ENCODE peak calls at places on chromosomes 6 and 20, in eight cellular contexts. Z is mucosa of descending colon, G is right cardiac atrium, V is lower lobe of right lung, L is adrenal gland, C is Panc1, S is tibial artery, I is fibroblast of pulmonary artery. B is an unnamed sample.

GRCh38 chr6:112298816-112299281 is 44.5 kb upstream of the LAMA4 start:
- DNase-seq in Z (no peak), G (no peak), V (no peak), L (no peak), C (no peak), S (no peak), I (peak), B (no peak)

GRCh38 chr6:43856005-43856765 is 86.2 kb downstream of the VEGFA start:
- DNase-seq in Z (peak), G (no peak), V (peak), L (peak), C (no peak), S (no peak), I (peak), B (no peak)

GRCh38 chr6:76247527-76247926 is 175.1 kb upstream of the IMPG1 start:
- DNase-seq in Z (no peak), G (no peak), V (no peak), L (no peak), C (no peak), S (no peak), I (no peak), B (no peak)

GRCh38 chr6:28537509-28538140 is 11.9 kb downstream of the GPX5 start:
- DNase-seq in Z (no peak), G (no peak), V (no peak), L (no peak), C (peak), S (no peak), I (no peak), B (no peak)

GRCh38 chr6:30883743-30884520 is at the start of gene DDR1:
- DNase-seq in Z (peak), G (peak), V (peak), L (peak), C (no peak), S (peak), I (peak), B (no peak)

GRCh38 chr20:63060057-63060991 is 53.6 kb upstream of the BHLHE23 start:
- DNase-seq in Z (no peak), G (no peak), V (peak), L (peak), C (no peak), S (peak), I (peak), B (no peak)

GRCh38 chr6:1624071-1624847 is 14.5 kb downstream of the FOXC1 start:
- DNase-seq in Z (no peak), G (peak), V (peak), L (no peak), C (no peak), S (peak), I (no peak), B (no peak)

GRCh38 chr6:169224185-169224695 is 29.4 kb downstream of the THBS2 start:
- DNase-seq in Z (no peak), G (peak), V (no peak), L (peak), C (no peak), S (no peak), I (peak), B (no peak)

GRCh38 chr20:5070081-5070480 is 49.7 kb downstream of the PCNA start:
- DNase-seq in Z (no peak), G (no peak), V (no peak), L (no peak), C (no peak), S (peak), I (no peak), B (no peak)

GRCh38 chr6:151051164-151051563 is 185.7 kb downstream of the MTHFD1L start:
- DNase-seq in Z (no peak), G (no peak), V (no peak), L (no peak), C (no peak), S (no peak), I (no peak), B (no peak)

GRCh38 chr6:163404825-163405265 is 9.7 kb upstream of the QKI start:
- DNase-seq in Z (peak), G (peak), V (peak), L (peak), C (no peak), S (peak), I (peak), B (no peak)

GRCh38 chr6:13026557-13026956 is 301.8 kb downstream of the TBC1D7 start:
- DNase-seq in Z (no peak), G (no peak), V (no peak), L (no peak), C (no peak), S (no peak), I (no peak), B (no peak)

GRCh38 chr6:105991561-105992314 is 94.4 kb upstream of the PRDM1 start:
- DNase-seq in Z (peak), G (no peak), V (peak), L (no peak), C (no peak), S (no peak), I (no peak), B (no peak)

GRCh38 chr6:5537132-5537531 is 275.8 kb downstream of the FARS2 start:
- DNase-seq in Z (no peak), G (no peak), V (no peak), L (no peak), C (no peak), S (no peak), I (no peak), B (no peak)

GRCh38 chr6:149859938-149860337 is 4.2 kb downstream of the LRP11 start:
- DNase-seq in Z (no peak), G (no peak), V (no peak), L (no peak), C (no peak), S (no peak), I (no peak), B (no peak)

GRCh38 chr6:166503167-166503744 is 83.2 kb downstream of the RAMACL start:
- DNase-seq in Z (no peak), G (no peak), V (no peak), L (no peak), C (no peak), S (no peak), I (no peak), B (no peak)

GRCh38 chr6:10381830-10382208 is 33.1 kb downstream of the TFAP2A start:
- DNase-seq in Z (no peak), G (no peak), V (no peak), L (no peak), C (no peak), S (no peak), I (no peak), B (no peak)
- H3K4me3 ChIP-seq in Z (no peak), G (no peak), V (no peak), L (no peak), C (no peak), S (no peak), I (no peak), B (no peak)

DNA sequence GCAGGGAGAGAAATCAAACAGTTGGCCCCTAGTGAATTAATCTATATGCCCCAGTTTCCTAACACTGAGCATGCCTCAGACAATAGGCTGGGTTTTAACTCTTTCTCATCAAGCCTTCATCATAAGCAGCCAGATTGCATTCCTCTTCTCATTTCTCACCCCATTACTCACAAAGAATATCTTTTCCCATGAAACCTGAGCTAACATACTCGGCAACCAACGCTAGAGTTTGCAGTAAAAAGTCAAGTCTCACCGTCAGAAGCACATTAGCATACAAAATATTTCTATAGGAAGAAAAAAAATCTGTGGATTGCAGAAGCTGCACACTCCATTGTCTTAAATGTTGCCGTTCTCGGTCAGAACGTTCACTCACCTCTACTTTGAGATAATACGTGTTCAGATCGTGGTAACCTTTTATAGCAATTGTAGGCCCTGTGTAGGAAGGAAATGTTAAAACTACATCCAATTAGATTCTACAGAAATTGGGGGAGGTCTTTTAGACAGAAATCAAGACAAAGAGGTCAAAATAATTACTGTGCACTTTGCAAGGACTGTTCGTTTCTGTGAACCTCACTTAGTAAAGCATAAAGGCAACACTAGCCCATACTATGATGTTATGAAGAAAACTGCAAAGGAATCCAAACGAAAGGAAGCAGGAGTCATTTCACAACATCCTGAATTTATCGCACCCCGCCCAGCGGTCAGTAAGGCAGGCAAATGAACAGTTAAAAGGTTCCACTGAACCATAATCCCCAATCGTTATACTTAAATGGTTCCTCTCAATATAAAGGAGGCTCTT is 429.7 kb upstream of the ARID1B start:
- DNase-seq in Z (no peak), G (no peak), V (no peak), L (no peak), C (no peak), S (no peak), I (no peak), B (no peak)
- H3K4me3 ChIP-seq in Z (no peak), G (no peak), V (no peak), L (no peak), C (no peak), S (no peak), I (no peak), B (no peak)

GRCh38 chr20:13301596-13301995 is 80.5 kb downstream of the ISM1 start:
- DNase-seq in Z (no peak), G (no peak), V (no peak), L (no peak), C (no peak), S (no peak), I (no peak), B (no peak)

GRCh38 chr20:13299401-13299800 is 78.3 kb downstream of the ISM1 start:
- DNase-seq in Z (no peak), G (no peak), V (no peak), L (no peak), C (no peak), S (no peak), I (no peak), B (no peak)

GRCh38 chr20:13296070-13296469 is 75.0 kb downstream of the ISM1 start:
- DNase-seq in Z (no peak), G (no peak), V (no peak), L (no peak), C (no peak), S (no peak), I (no peak), B (no peak)

GRCh38 chr20:13297105-13297899 is 76.2 kb downstream of the ISM1 start:
- DNase-seq in Z (no peak), G (no peak), V (no peak), L (no peak), C (no peak), S (no peak), I (no peak), B (no peak)

DNA sequence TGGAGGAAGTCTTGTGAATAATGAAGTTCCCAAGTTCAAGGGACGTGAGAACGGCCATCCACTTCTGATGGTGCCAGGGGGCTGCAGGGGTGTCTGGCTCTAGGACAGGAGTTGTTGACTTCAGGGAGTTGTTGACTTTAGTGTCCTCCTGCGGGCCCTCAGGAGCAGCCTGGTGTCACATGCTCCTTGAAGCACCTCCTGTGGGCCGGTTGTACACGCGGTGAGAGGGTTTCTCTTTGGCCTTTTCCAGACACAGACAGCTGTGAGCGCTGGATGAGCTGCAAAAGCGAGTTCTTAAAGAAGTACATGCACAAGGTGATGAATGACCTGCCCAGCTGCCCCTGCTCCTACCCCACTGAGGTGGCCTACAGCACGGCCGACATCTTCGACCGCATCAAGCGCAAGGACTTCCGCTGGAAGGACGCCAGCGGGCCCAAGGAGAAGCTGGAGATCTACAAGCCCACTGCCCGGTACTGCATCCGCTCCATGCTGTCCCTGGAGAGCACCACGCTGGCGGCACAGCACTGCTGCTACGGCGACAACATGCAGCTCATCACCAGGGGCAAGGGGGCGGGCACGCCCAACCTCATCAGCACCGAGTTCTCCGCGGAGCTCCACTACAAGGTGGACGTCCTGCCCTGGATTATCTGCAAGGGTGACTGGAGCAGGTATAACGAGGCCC is 77.8 kb downstream of the ISM1 start:
- DNase-seq in Z (no peak), G (no peak), V (no peak), L (no peak), C (no peak), S (no peak), I (no peak), B (no peak)
- H3K4me3 ChIP-seq in Z (no peak), G (no peak), V (no peak), L (no peak), C (no peak), S (no peak), I (no peak), B (no peak)

GRCh38 chr6:138568997-138569396 is 69.7 kb upstream of the NHSL1 start:
- DNase-seq in Z (no peak), G (no peak), V (no peak), L (no peak), C (no peak), S (no peak), I (no peak), B (no peak)

GRCh38 chr6:138569554-138569953 is 70.3 kb upstream of the NHSL1 start:
- DNase-seq in Z (no peak), G (no peak), V (no peak), L (no peak), C (no peak), S (no peak), I (no peak), B (no peak)

GRCh38 chr6:138571174-138571573 is 71.9 kb upstream of the NHSL1 start:
- DNase-seq in Z (no peak), G (no peak), V (no peak), L (no peak), C (no peak), S (no peak), I (no peak), B (no peak)

GRCh38 chr6:138570716-138571020 is 71.4 kb upstream of the NHSL1 start:
- DNase-seq in Z (no peak), G (no peak), V (no peak), L (no peak), C (no peak), S (no peak), I (no peak), B (no peak)

DNA sequence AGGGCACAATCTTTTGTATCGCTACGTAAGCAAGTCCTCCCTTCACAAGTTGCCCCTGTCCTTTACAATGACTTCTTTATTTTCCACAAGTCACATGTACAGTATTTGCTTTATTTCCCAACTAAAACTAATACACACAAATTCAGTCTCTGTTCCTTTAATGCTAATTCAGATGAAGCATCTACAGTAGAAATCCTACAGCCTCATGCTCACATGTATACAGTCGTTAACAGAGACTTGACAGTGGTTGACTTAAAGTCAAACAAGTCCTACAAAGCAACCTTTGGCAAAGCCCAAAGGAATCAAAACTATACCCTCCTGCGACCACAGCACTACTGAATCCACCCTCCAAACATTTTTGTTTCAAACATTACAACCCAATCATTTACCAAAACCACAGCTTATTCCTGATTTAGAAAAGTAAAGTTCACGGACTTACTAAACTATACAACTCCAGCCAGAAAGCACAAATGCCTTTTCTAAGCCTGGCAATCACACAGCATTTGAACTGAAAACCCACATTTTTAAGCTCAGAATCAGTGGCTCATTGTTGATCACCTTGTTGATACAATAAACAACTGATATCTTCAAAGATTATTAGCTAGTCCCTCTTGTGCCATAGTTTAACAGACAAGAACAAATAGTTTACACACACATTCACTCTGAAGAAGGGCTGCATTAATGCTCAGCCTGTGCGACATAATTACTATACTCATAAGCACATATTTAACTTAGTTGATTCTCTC is 70.8 kb upstream of the NHSL1 start:
- DNase-seq in Z (no peak), G (no peak), V (no peak), L (no peak), C (no peak), S (no peak), I (no peak), B (no peak)
- H3K4me3 ChIP-seq in Z (no peak), G (peak), V (peak), L (no peak), C (no peak), S (peak), I (no peak), B (no peak)

GRCh38 chr6:135179920-135180457 is 1.1 kb upstream of the MYB start:
- DNase-seq in Z (no peak), G (no peak), V (no peak), L (no peak), C (no peak), S (no peak), I (no peak), B (no peak)
- H3K4me3 ChIP-seq in Z (no peak), G (peak), V (peak), L (no peak), C (peak), S (peak), I (no peak), B (peak)

GRCh38 chr20:45848969-45849582 is 8.1 kb downstream of the ACOT8 start:
- DNase-seq in Z (no peak), G (no peak), V (no peak), L (peak), C (no peak), S (no peak), I (no peak), B (no peak)
- H3K4me3 ChIP-seq in Z (no peak), G (no peak), V (no peak), L (no peak), C (no peak), S (no peak), I (no peak), B (no peak)

B was measured in Jurkat, Clone E6-1.